ENCODE peak calls at places on chromosomes 2 and 18, in nine cellular contexts. One of them, this sample, is unnamed.
A peak's percentile ranks its signal among the peaks of the same experiment; 100 is the strongest.

GRCh38 chr2:157874997-157875719 is 972 bp downstream of the ACVR1 start:
- DNase-seq in OCI-LY7: peak; percentile 10
- DNase-seq in tibial artery: peak; percentile 68
- DNase-seq in PC-9: peak; percentile 42
- DNase-seq in psoas muscle: peak; percentile 45
- DNase-seq in mucosa of descending colon: peak; percentile 35
- DNase-seq in PC-3: peak; percentile 66
- DNase-seq in ovary: peak; percentile 42
- DNase-seq in foreskin fibroblast: peak; percentile 78
- DNase-seq in this sample: no peak

GRCh38 chr2:184540246-184540789 is 58.0 kb upstream of the ZNF804A start:
- DNase-seq in OCI-LY7: no peak
- DNase-seq in tibial artery: no peak
- DNase-seq in PC-9: no peak
- DNase-seq in psoas muscle: no peak
- DNase-seq in mucosa of descending colon: no peak
- DNase-seq in PC-3: no peak
- DNase-seq in ovary: no peak
- DNase-seq in foreskin fibroblast: no peak
- DNase-seq in this sample: no peak

GRCh38 chr2:98649135-98649991 is 41.0 kb downstream of the UNC50 start:
- DNase-seq in OCI-LY7: peak; percentile 84
- DNase-seq in tibial artery: peak; percentile 80
- DNase-seq in PC-9: peak; percentile 75
- DNase-seq in psoas muscle: peak; percentile 59
- DNase-seq in mucosa of descending colon: peak; percentile 68
- DNase-seq in PC-3: peak; percentile 90
- DNase-seq in ovary: peak; percentile 39
- DNase-seq in foreskin fibroblast: peak; percentile 61
- DNase-seq in this sample: peak; percentile 82

GRCh38 chr18:23949863-23950262 is 64.7 kb upstream of the TTC39C start:
- DNase-seq in OCI-LY7: no peak
- DNase-seq in tibial artery: no peak
- DNase-seq in PC-9: no peak
- DNase-seq in psoas muscle: no peak
- DNase-seq in mucosa of descending colon: no peak
- DNase-seq in PC-3: no peak
- DNase-seq in ovary: no peak
- DNase-seq in foreskin fibroblast: no peak
- DNase-seq in this sample: no peak

GRCh38 chr2:9592699-9593098 is 37.1 kb upstream of the ADAM17 start:
- DNase-seq in OCI-LY7: no peak
- DNase-seq in tibial artery: no peak
- DNase-seq in PC-9: no peak
- DNase-seq in psoas muscle: no peak
- DNase-seq in mucosa of descending colon: no peak
- DNase-seq in PC-3: no peak
- DNase-seq in ovary: no peak
- DNase-seq in foreskin fibroblast: no peak
- DNase-seq in this sample: no peak

GRCh38 chr2:273338-273737 is 8.6 kb downstream of the ACP1 start:
- DNase-seq in OCI-LY7: no peak
- DNase-seq in tibial artery: no peak
- DNase-seq in PC-9: no peak
- DNase-seq in psoas muscle: no peak
- DNase-seq in mucosa of descending colon: no peak
- DNase-seq in PC-3: no peak
- DNase-seq in ovary: no peak
- DNase-seq in foreskin fibroblast: no peak
- DNase-seq in this sample: no peak

GRCh38 chr2:96907405-96908041 is 37.6 kb upstream of the SEMA4C start:
- DNase-seq in OCI-LY7: no peak
- DNase-seq in tibial artery: peak; percentile 98
- DNase-seq in PC-9: peak; percentile 30
- DNase-seq in psoas muscle: peak; percentile 79
- DNase-seq in mucosa of descending colon: peak; percentile 66
- DNase-seq in PC-3: no peak
- DNase-seq in ovary: peak; percentile 70
- DNase-seq in foreskin fibroblast: peak; percentile 63
- DNase-seq in this sample: no peak

GRCh38 chr18:3540805-3541548 is 91.0 kb downstream of the TGIF1 start:
- DNase-seq in OCI-LY7: no peak
- DNase-seq in tibial artery: no peak
- DNase-seq in PC-9: peak; percentile 81
- DNase-seq in psoas muscle: no peak
- DNase-seq in mucosa of descending colon: no peak
- DNase-seq in PC-3: peak; percentile 63
- DNase-seq in ovary: no peak
- DNase-seq in foreskin fibroblast: no peak
- DNase-seq in this sample: no peak

GRCh38 chr2:128557841-128558241 is 239.2 kb upstream of the HS6ST1 start:
- DNase-seq in OCI-LY7: no peak
- DNase-seq in tibial artery: no peak
- DNase-seq in PC-9: no peak
- DNase-seq in psoas muscle: peak; percentile 56
- DNase-seq in mucosa of descending colon: no peak
- DNase-seq in PC-3: no peak
- DNase-seq in ovary: no peak
- DNase-seq in foreskin fibroblast: peak; percentile 62
- DNase-seq in this sample: no peak

GRCh38 chr2:160397530-160397865 is 96.1 kb downstream of the RBMS1 start:
- DNase-seq in OCI-LY7: no peak
- DNase-seq in tibial artery: no peak
- DNase-seq in PC-9: no peak
- DNase-seq in psoas muscle: no peak
- DNase-seq in mucosa of descending colon: no peak
- DNase-seq in PC-3: peak; percentile 58
- DNase-seq in ovary: no peak
- DNase-seq in foreskin fibroblast: no peak
- DNase-seq in this sample: no peak

GRCh38 chr2:149375801-149376349 is 45.5 kb downstream of the LYPD6 start:
- DNase-seq in OCI-LY7: no peak
- DNase-seq in tibial artery: no peak
- DNase-seq in PC-9: no peak
- DNase-seq in psoas muscle: no peak
- DNase-seq in mucosa of descending colon: no peak
- DNase-seq in PC-3: no peak
- DNase-seq in ovary: no peak
- DNase-seq in foreskin fibroblast: peak; percentile 42
- DNase-seq in this sample: no peak

GRCh38 chr2:39020383-39020782 is 100.5 kb downstream of the SOS1 start:
- DNase-seq in OCI-LY7: no peak
- DNase-seq in tibial artery: no peak
- DNase-seq in PC-9: no peak
- DNase-seq in psoas muscle: no peak
- DNase-seq in mucosa of descending colon: no peak
- DNase-seq in PC-3: no peak
- DNase-seq in ovary: no peak
- DNase-seq in foreskin fibroblast: no peak
- DNase-seq in this sample: no peak

GRCh38 chr2:70125498-70125898 is 38.2 kb downstream of the PCBP1 start:
- DNase-seq in OCI-LY7: no peak
- DNase-seq in tibial artery: no peak
- DNase-seq in PC-9: no peak
- DNase-seq in psoas muscle: no peak
- DNase-seq in mucosa of descending colon: no peak
- DNase-seq in PC-3: no peak
- DNase-seq in ovary: no peak
- DNase-seq in foreskin fibroblast: no peak
- DNase-seq in this sample: no peak

GRCh38 chr2:237572742-237573101 is 6.3 kb downstream of the PRLH start:
- DNase-seq in OCI-LY7: no peak
- DNase-seq in tibial artery: no peak
- DNase-seq in PC-9: no peak
- DNase-seq in psoas muscle: no peak
- DNase-seq in mucosa of descending colon: peak; percentile 26
- DNase-seq in PC-3: no peak
- DNase-seq in ovary: no peak
- DNase-seq in foreskin fibroblast: no peak
- DNase-seq in this sample: no peak

GRCh38 chr2:85216051-85216431 is 82.8 kb downstream of the TCF7L1 start:
- DNase-seq in OCI-LY7: no peak
- DNase-seq in tibial artery: no peak
- DNase-seq in PC-9: no peak
- DNase-seq in psoas muscle: no peak
- DNase-seq in mucosa of descending colon: no peak
- DNase-seq in PC-3: no peak
- DNase-seq in ovary: no peak
- DNase-seq in foreskin fibroblast: peak; percentile 10
- DNase-seq in this sample: no peak

GRCh38 chr2:85222792-85223191 is 89.6 kb downstream of the TCF7L1 start:
- DNase-seq in OCI-LY7: no peak
- DNase-seq in tibial artery: no peak
- DNase-seq in PC-9: peak; percentile 50
- DNase-seq in psoas muscle: no peak
- DNase-seq in mucosa of descending colon: no peak
- DNase-seq in PC-3: no peak
- DNase-seq in ovary: no peak
- DNase-seq in foreskin fibroblast: no peak
- DNase-seq in this sample: no peak

GRCh38 chr2:85226783-85227182 is 93.6 kb downstream of the TCF7L1 start:
- DNase-seq in OCI-LY7: no peak
- DNase-seq in tibial artery: no peak
- DNase-seq in PC-9: no peak
- DNase-seq in psoas muscle: no peak
- DNase-seq in mucosa of descending colon: no peak
- DNase-seq in PC-3: no peak
- DNase-seq in ovary: no peak
- DNase-seq in foreskin fibroblast: no peak
- DNase-seq in this sample: no peak

GRCh38 chr2:85216927-85217326 is 83.7 kb downstream of the TCF7L1 start:
- DNase-seq in OCI-LY7: no peak
- DNase-seq in tibial artery: no peak
- DNase-seq in PC-9: no peak
- DNase-seq in psoas muscle: no peak
- DNase-seq in mucosa of descending colon: no peak
- DNase-seq in PC-3: no peak
- DNase-seq in ovary: no peak
- DNase-seq in foreskin fibroblast: no peak
- DNase-seq in this sample: no peak

GRCh38 chr2:85221291-85221690 is 88.1 kb downstream of the TCF7L1 start:
- DNase-seq in OCI-LY7: no peak
- DNase-seq in tibial artery: no peak
- DNase-seq in PC-9: no peak
- DNase-seq in psoas muscle: no peak
- DNase-seq in mucosa of descending colon: no peak
- DNase-seq in PC-3: no peak
- DNase-seq in ovary: no peak
- DNase-seq in foreskin fibroblast: peak; percentile 44
- DNase-seq in this sample: no peak
- TF ChIP-seq CTCF in OCI-LY7: no peak
- TF ChIP-seq CTCF in tibial artery: no peak
- TF ChIP-seq CTCF in PC-9: no peak
- TF ChIP-seq CTCF in psoas muscle: no peak
- TF ChIP-seq CTCF in mucosa of descending colon: no peak
- TF ChIP-seq CTCF in PC-3: no peak
- TF ChIP-seq CTCF in ovary: no peak
- TF ChIP-seq CTCF in foreskin fibroblast: no peak
- TF ChIP-seq CTCF in this sample: peak; percentile 46

DNA sequence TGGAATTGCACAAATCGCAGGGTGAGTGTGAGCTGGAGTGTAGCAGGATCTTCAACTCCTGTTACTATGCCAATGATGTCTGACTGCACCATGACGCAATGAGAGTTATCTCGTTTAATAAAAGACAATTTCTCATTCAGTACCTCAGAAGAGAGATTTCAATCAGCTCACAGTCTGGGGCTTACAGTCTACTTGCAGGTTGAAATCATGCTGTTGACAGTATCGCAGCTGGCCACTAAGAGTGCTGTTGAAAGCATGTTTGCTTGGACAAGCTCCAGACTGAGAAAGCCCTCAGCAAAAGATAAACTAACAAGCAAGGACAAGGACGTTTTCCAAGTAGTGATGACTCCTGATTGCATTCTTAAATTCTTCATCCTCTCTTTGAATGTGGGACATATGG is 145.2 kb upstream of the SYT4 start:
- DNase-seq in OCI-LY7: no peak
- DNase-seq in tibial artery: no peak
- DNase-seq in PC-9: no peak
- DNase-seq in psoas muscle: no peak
- DNase-seq in mucosa of descending colon: no peak
- DNase-seq in PC-3: no peak
- DNase-seq in ovary: no peak
- DNase-seq in foreskin fibroblast: no peak
- DNase-seq in this sample: no peak
- TF ChIP-seq CTCF in OCI-LY7: no peak
- TF ChIP-seq CTCF in tibial artery: no peak
- TF ChIP-seq CTCF in PC-9: no peak
- TF ChIP-seq CTCF in psoas muscle: no peak
- TF ChIP-seq CTCF in mucosa of descending colon: no peak
- TF ChIP-seq CTCF in PC-3: no peak
- TF ChIP-seq CTCF in ovary: no peak
- TF ChIP-seq CTCF in foreskin fibroblast: no peak
- TF ChIP-seq CTCF in this sample: peak; percentile 53

DNA sequence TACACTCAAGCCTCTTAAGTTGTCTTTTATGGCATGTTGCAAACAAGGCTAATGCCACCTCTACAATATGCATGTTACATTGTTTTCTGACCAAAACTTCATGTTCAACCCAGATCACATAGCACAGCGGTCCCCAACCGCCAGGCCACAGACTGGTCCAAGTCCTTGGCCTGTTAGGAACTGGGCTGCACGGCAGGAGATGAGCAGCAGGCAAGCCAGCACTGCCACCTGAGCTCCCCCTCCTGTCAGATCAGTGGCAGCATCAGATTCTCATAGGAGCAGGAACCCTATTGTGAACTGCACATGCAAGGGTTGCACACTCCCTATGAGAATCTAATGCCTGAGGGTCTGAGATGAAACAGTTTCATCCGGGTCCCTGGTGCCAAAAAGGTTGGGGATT is 324.8 kb upstream of the CHAC2 start:
- DNase-seq in OCI-LY7: no peak
- DNase-seq in tibial artery: no peak
- DNase-seq in PC-9: no peak
- DNase-seq in psoas muscle: no peak
- DNase-seq in mucosa of descending colon: peak; percentile 31
- DNase-seq in PC-3: peak; percentile 52
- DNase-seq in ovary: no peak
- DNase-seq in foreskin fibroblast: no peak
- DNase-seq in this sample: no peak
- TF ChIP-seq CTCF in OCI-LY7: peak; percentile 16
- TF ChIP-seq CTCF in tibial artery: no peak
- TF ChIP-seq CTCF in PC-9: no peak
- TF ChIP-seq CTCF in psoas muscle: no peak
- TF ChIP-seq CTCF in mucosa of descending colon: no peak
- TF ChIP-seq CTCF in PC-3: peak; percentile 62
- TF ChIP-seq CTCF in ovary: no peak
- TF ChIP-seq CTCF in foreskin fibroblast: no peak
- TF ChIP-seq CTCF in this sample: peak; percentile 21

GRCh38 chr2:81263989-81264388 is 959.4 kb upstream of the LRRTM1 start:
- DNase-seq in OCI-LY7: no peak
- DNase-seq in tibial artery: no peak
- DNase-seq in PC-9: no peak
- DNase-seq in psoas muscle: no peak
- DNase-seq in mucosa of descending colon: no peak
- DNase-seq in PC-3: no peak
- DNase-seq in ovary: no peak
- DNase-seq in foreskin fibroblast: no peak
- DNase-seq in this sample: no peak

GRCh38 chr2:81260320-81260719 is 955.8 kb upstream of the LRRTM1 start:
- DNase-seq in OCI-LY7: no peak
- DNase-seq in tibial artery: no peak
- DNase-seq in PC-9: peak; percentile 62
- DNase-seq in psoas muscle: no peak
- DNase-seq in mucosa of descending colon: no peak
- DNase-seq in PC-3: peak; percentile 89
- DNase-seq in ovary: no peak
- DNase-seq in foreskin fibroblast: no peak
- DNase-seq in this sample: no peak

GRCh38 chr2:81266106-81266505 is 961.6 kb upstream of the LRRTM1 start:
- DNase-seq in OCI-LY7: peak; percentile 17
- DNase-seq in tibial artery: no peak
- DNase-seq in PC-9: no peak
- DNase-seq in psoas muscle: no peak
- DNase-seq in mucosa of descending colon: no peak
- DNase-seq in PC-3: peak; percentile 53
- DNase-seq in ovary: no peak
- DNase-seq in foreskin fibroblast: no peak
- DNase-seq in this sample: no peak
- TF ChIP-seq CTCF in OCI-LY7: peak; percentile 79
- TF ChIP-seq CTCF in tibial artery: no peak
- TF ChIP-seq CTCF in PC-9: peak; percentile 56
- TF ChIP-seq CTCF in psoas muscle: no peak
- TF ChIP-seq CTCF in mucosa of descending colon: no peak
- TF ChIP-seq CTCF in PC-3: peak; percentile 78
- TF ChIP-seq CTCF in ovary: no peak
- TF ChIP-seq CTCF in foreskin fibroblast: no peak
- TF ChIP-seq CTCF in this sample: peak; percentile 70